ENCODE peak calls at places on chromosome 14, in eight cellular contexts. L is psoas muscle, I is WERI-Rb-1, Q is HFF-Myc, K is glutamatergic neuron, W is tibial artery, T is brain microvascular endothelial cell, A is AG04450. H is an unnamed sample.
A peak's percentile ranks its signal among the peaks of the same experiment; 100 is the strongest.

GRCh38 chr14:68042591-68043210 is 223.1 kb downstream of the RAD51B start:
- DNase-seq in L (no peak), I (no peak), Q (no peak), K (no peak), W (no peak), T (no peak), A (no peak), H (no peak)

GRCh38 chr14:77040995-77041744 is 12.7 kb upstream of the IRF2BPL start:
- DNase-seq in L (no peak), I (no peak), Q (no peak), K (no peak), W (peak; percentile 53), T (no peak), A (no peak), H (no peak)

GRCh38 chr14:24612186-24612585 is 2.7 kb upstream of the GZMH start:
- DNase-seq in L (no peak), I (no peak), Q (no peak), K (no peak), W (no peak), T (no peak), A (no peak), H (no peak)

GRCh38 chr14:80946187-80946586 is 4.6 kb upstream of the CEP128 start:
- DNase-seq in L (no peak), I (no peak), Q (no peak), K (no peak), W (no peak), T (no peak), A (no peak), H (no peak)

GRCh38 chr14:90903101-90903500 is 86.9 kb upstream of the TTC7B start:
- DNase-seq in L (peak; percentile 26), I (peak; percentile 37), Q (peak; percentile 39), K (peak; percentile 40), W (peak; percentile 51), T (peak; percentile 55), A (peak; percentile 15), H (peak; percentile 19)

GRCh38 chr14:77086017-77086727 is 11.9 kb upstream of the CIPC start:
- DNase-seq in L (no peak), I (no peak), Q (no peak), K (no peak), W (no peak), T (peak; percentile 68), A (no peak), H (no peak)

GRCh38 chr14:99703381-99703780 is 19.3 kb downstream of the CYP46A1 start:
- DNase-seq in L (no peak), I (no peak), Q (no peak), K (no peak), W (no peak), T (no peak), A (no peak), H (no peak)

GRCh38 chr14:96100171-96101064 is 61.3 kb downstream of the C14orf132 start:
- DNase-seq in L (peak; percentile 75), I (peak; percentile 88), Q (peak; percentile 68), K (peak; percentile 91), W (peak; percentile 70), T (peak; percentile 64), A (peak; percentile 66), H (peak; percentile 71)

GRCh38 chr14:95503365-95504134 is 12.9 kb downstream of the SYNE3 start:
- DNase-seq in L (no peak), I (no peak), Q (no peak), K (no peak), W (no peak), T (no peak), A (no peak), H (no peak)

GRCh38 chr14:61076531-61076930 is 95.5 kb downstream of the SLC38A6 start:
- DNase-seq in L (no peak), I (no peak), Q (no peak), K (no peak), W (no peak), T (peak; percentile 33), A (no peak), H (no peak)

GRCh38 chr14:96056509-96057422 is 17.6 kb downstream of the C14orf132 start:
- DNase-seq in L (no peak), I (peak; percentile 61), Q (no peak), K (no peak), W (peak; percentile 15), T (no peak), A (no peak), H (no peak)

GRCh38 chr14:101903111-101903561 is 61.2 kb upstream of the DYNC1H1 start:
- DNase-seq in L (peak; percentile 53), I (no peak), Q (no peak), K (no peak), W (no peak), T (no peak), A (no peak), H (no peak)

GRCh38 chr14:101899263-101899662 is 65.1 kb upstream of the DYNC1H1 start:
- DNase-seq in L (no peak), I (no peak), Q (no peak), K (no peak), W (no peak), T (no peak), A (no peak), H (no peak)

GRCh38 chr14:101898416-101898815 is 66.0 kb upstream of the DYNC1H1 start:
- DNase-seq in L (no peak), I (no peak), Q (no peak), K (no peak), W (no peak), T (no peak), A (no peak), H (no peak)

GRCh38 chr14:101897326-101897725 is 67.0 kb upstream of the DYNC1H1 start:
- DNase-seq in L (no peak), I (no peak), Q (no peak), K (no peak), W (no peak), T (no peak), A (no peak), H (no peak)

GRCh38 chr14:101900253-101900652 is 64.1 kb upstream of the DYNC1H1 start:
- DNase-seq in L (no peak), I (no peak), Q (no peak), K (no peak), W (no peak), T (no peak), A (no peak), H (no peak)
- TF ChIP-seq CTCF in L (no peak), I (no peak), Q (no peak), K (no peak), W (no peak), T (no peak), A (no peak), H (no peak)

DNA sequence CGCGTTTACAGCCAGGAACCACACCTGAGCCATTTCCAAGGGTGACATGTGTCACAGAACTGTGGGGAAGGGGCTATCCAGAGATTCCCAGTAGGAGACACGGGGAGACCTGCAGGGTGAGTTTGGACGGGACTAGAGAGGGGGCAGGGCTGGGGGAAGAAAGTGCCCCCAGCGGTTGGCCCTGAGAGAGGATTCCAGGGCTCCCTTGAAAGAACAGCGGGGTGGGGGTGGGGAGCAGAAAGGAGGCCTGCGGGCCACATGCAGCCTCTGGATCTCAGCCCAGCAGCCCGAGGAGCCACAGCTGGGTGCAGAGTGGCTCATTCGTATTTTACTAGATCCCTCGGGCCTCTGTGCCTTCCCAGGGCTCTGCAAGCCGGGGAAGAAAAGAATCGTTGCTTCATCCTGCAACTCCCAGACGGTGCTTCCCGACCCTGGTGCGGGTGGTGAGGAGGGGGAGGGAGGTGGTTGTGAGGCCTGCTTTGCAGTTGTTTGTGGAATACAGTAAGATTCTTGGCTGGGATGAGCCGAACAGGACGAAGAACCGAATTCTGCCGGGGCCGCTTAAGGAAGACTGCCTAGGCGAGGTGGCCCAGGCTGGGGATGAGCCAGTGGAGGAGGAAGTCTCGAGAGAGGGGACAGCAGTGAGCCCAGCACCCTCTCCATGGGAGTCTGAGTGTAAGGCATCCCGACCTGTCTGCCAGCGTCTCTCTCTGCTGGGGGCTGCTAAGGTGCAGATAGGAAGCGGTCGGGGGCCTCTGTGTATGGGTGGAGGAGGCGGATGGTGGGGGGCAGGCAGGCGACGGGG is 36.1 kb upstream of the ANKRD9 start:
- DNase-seq in L (no peak), I (peak; percentile 79), Q (peak; percentile 73), K (peak; percentile 43), W (no peak), T (no peak), A (peak; percentile 7), H (no peak)
- TF ChIP-seq CTCF in L (no peak), I (peak; percentile 32), Q (no peak), K (no peak), W (no peak), T (peak; percentile 39), A (peak; percentile 22), H (peak; percentile 5)

GRCh38 chr14:50383618-50384225 is 13.0 kb downstream of the CDKL1 start:
- DNase-seq in L (no peak), I (peak; percentile 69), Q (no peak), K (no peak), W (no peak), T (no peak), A (no peak), H (no peak)
- TF ChIP-seq CTCF in L (no peak), I (no peak), Q (no peak), K (no peak), W (no peak), T (no peak), A (no peak), H (no peak)

GRCh38 chr14:65853407-65853955 is 441.0 kb downstream of the FUT8 start:
- DNase-seq in L (no peak), I (no peak), Q (no peak), K (no peak), W (no peak), T (no peak), A (no peak), H (no peak)
- TF ChIP-seq CTCF in L (no peak), I (no peak), Q (no peak), K (no peak), W (no peak), T (no peak), A (no peak), H (no peak)

DNA sequence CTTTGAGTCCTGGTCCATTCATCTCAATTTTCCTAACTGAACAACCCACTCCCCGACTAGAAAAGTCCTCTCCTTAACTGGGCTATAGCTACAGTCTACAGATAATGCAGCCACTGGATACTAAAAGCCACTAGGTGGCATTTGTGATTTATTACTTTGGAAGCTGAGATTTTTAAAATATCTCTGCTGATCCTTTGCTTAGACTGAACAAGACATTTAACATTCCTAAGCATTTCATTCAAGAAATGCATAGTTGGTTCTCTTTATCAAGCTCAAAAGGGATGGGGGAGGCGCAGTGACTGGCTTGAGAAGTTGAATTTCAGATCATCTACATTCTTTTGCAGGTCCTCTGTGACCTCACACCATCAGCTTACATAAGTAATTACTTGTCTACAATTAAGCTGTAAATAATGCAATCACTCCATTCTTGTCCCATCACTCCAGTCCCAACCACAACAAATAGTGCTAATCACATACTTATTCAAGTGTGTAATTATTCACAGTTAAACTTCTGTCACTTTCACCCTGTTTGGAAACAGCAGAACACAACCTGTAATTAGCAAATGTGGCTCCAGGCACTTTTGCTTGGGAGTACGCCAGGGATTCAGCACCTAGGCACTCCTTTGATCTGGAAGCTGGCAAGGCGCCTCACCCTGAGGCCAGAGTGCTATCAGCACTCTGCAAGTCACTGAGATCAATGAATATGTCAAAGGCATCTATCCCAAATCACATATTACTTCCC is 203.5 kb downstream of the NOVA1 start:
- DNase-seq in L (no peak), I (no peak), Q (no peak), K (no peak), W (no peak), T (no peak), A (no peak), H (peak; percentile 8)
- TF ChIP-seq CTCF in L (no peak), I (peak; percentile 20), Q (no peak), K (no peak), W (peak; percentile 34), T (peak; percentile 18), A (peak; percentile 34), H (peak; percentile 58)